ENCODE peak calls at places on chromosomes 7 and 10, in eight cellular contexts. H, I, W, X, N, D, J and Q are unnamed samples.

GRCh38 chr7:157320607-157320979 is 16.2 kb upstream of the DNAJB6 start:
- DNase-seq in H (peak), I (peak), W (no peak), X (no peak), N (no peak), D (no peak), J (no peak), Q (no peak)

GRCh38 chr7:48052748-48053147 is 17.4 kb downstream of the C7orf57 start:
- DNase-seq in H (peak), I (peak), W (peak), X (no peak), N (no peak), D (no peak), J (no peak), Q (no peak)

GRCh38 chr7:20307119-20307518 is 23.6 kb upstream of the ITGB8 start:
- DNase-seq in H (peak), I (peak), W (no peak), X (no peak), N (no peak), D (no peak), J (no peak), Q (no peak)

GRCh38 chr10:34862892-34863291 is 47.8 kb upstream of the PARD3 start:
- DNase-seq in H (no peak), I (no peak), W (no peak), X (no peak), N (no peak), D (no peak), J (no peak), Q (no peak)

GRCh38 chr10:100327007-100327700 is 2.9 kb downstream of the PKD2L1 start:
- DNase-seq in H (peak), I (no peak), W (no peak), X (no peak), N (no peak), D (peak), J (no peak), Q (no peak)

GRCh38 chr7:368651-369475 is 78.9 kb downstream of the FOXL3 start:
- DNase-seq in H (no peak), I (no peak), W (peak), X (no peak), N (peak), D (peak), J (no peak), Q (no peak)

GRCh38 chr10:21699575-21699974 is 165.5 kb downstream of the MLLT10 start:
- DNase-seq in H (no peak), I (no peak), W (no peak), X (no peak), N (no peak), D (no peak), J (no peak), Q (no peak)

GRCh38 chr7:17849504-17849903 is 90.8 kb downstream of the SNX13 start:
- DNase-seq in H (peak), I (peak), W (no peak), X (no peak), N (no peak), D (no peak), J (no peak), Q (no peak)

GRCh38 chr10:62492012-62492869 is 118.1 kb downstream of the ZNF365 start:
- DNase-seq in H (peak), I (peak), W (peak), X (no peak), N (no peak), D (no peak), J (no peak), Q (no peak)

GRCh38 chr10:137031-137430 is 1.8 kb downstream of the ZMYND11 start:
- DNase-seq in H (peak), I (peak), W (peak), X (peak), N (no peak), D (no peak), J (no peak), Q (no peak)

GRCh38 chr10:43452356-43452914 is 15.5 kb downstream of the ZNF487 start:
- DNase-seq in H (no peak), I (no peak), W (no peak), X (peak), N (no peak), D (no peak), J (no peak), Q (no peak)

GRCh38 chr7:137606061-137606674 is 240.6 kb downstream of the DGKI start:
- DNase-seq in H (peak), I (peak), W (no peak), X (no peak), N (no peak), D (no peak), J (no peak), Q (no peak)

GRCh38 chr7:87330316-87330715 is 15.1 kb upstream of the CROT start:
- DNase-seq in H (no peak), I (no peak), W (no peak), X (no peak), N (no peak), D (no peak), J (no peak), Q (no peak)

GRCh38 chr7:152897401-152897800 is 137.8 kb downstream of the ACTR3B start:
- DNase-seq in H (no peak), I (no peak), W (no peak), X (no peak), N (no peak), D (no peak), J (no peak), Q (no peak)

GRCh38 chr7:130865408-130866236 is 131.6 kb upstream of the KLF14 start:
- DNase-seq in H (peak), I (peak), W (no peak), X (no peak), N (no peak), D (no peak), J (no peak), Q (no peak)
- TF ChIP-seq CTCF in H (peak), I (peak), W (no peak), X (no peak), N (no peak), D (no peak), J (no peak), Q (no peak)

GRCh38 chr10:17287151-17287550 is 59.1 kb downstream of the VIM start:
- DNase-seq in H (no peak), I (no peak), W (no peak), X (no peak), N (no peak), D (no peak), J (no peak), Q (no peak)

GRCh38 chr10:17286562-17287089 is 58.6 kb downstream of the VIM start:
- DNase-seq in H (no peak), I (no peak), W (no peak), X (no peak), N (no peak), D (no peak), J (no peak), Q (no peak)

GRCh38 chr10:17292375-17292774 is 64.3 kb downstream of the VIM start:
- DNase-seq in H (no peak), I (no peak), W (no peak), X (no peak), N (no peak), D (no peak), J (no peak), Q (no peak)

GRCh38 chr10:17289763-17290162 is 61.7 kb downstream of the VIM start:
- DNase-seq in H (no peak), I (no peak), W (no peak), X (no peak), N (no peak), D (no peak), J (no peak), Q (no peak)

DNA sequence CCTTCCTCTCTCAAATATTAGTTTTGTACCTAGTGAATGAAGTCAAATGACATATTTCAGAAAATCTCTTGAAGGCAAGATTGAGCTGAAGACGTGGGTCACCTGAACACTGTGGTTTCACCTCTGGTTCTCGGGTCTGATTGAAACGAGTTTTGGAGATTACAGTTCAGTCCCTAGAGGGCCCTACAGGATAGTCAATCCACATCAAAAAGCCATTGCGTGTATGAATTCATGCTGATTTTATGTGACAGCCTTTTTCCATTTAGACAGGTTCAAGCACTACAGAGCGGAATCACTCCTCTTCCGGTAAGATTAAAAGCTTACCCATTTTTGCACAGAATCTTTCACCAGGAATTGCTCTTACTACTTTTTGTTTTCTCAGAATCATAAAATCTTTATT is 62.2 kb downstream of the VIM start:
- DNase-seq in H (peak), I (peak), W (peak), X (no peak), N (peak), D (no peak), J (no peak), Q (no peak)
- TF ChIP-seq CTCF in H (peak), I (no peak), W (peak), X (no peak), N (no peak), D (peak), J (no peak), Q (peak)

DNA sequence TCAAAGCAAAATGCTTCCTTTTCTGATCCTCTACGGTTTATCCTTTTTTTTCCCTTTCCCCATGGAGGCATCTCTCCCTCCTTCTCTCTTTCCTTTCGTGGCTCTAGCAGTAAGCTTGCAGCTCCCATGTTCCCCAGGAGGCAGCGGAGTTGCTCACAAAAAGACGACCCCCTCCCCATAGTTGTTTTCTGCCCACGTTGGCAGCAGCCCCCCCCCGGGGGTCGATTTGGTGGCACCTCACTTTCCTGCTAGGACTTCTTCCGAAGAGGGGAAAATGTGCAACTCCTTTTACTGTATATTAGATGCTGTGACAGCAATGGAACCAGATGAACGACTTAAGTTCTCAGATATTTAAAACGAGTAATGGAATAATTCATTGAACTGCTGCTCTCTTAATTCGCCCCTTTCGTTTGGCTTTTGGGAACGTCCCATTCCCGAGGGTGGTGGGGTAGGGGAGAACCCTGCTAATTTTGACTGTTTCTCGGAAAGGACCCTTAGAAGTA is 832 bp downstream of the CAPZA2 start:
- DNase-seq in H (no peak), I (peak), W (peak), X (no peak), N (peak), D (peak), J (no peak), Q (no peak)
- TF ChIP-seq CTCF in H (peak), I (no peak), W (no peak), X (no peak), N (no peak), D (no peak), J (no peak), Q (no peak)

GRCh38 chr7:22220947-22221346 is 136.0 kb downstream of the RAPGEF5 start:
- DNase-seq in H (peak), I (peak), W (no peak), X (no peak), N (no peak), D (no peak), J (no peak), Q (no peak)
- TF ChIP-seq CTCF in H (no peak), I (no peak), W (no peak), X (no peak), N (no peak), D (no peak), J (no peak), Q (no peak)

GRCh38 chr10:101493249-101493648 is 94.8 kb downstream of the POLL start:
- DNase-seq in H (no peak), I (no peak), W (no peak), X (no peak), N (no peak), D (no peak), J (no peak), Q (no peak)

GRCh38 chr10:101492814-101493213 is 95.2 kb downstream of the POLL start:
- DNase-seq in H (no peak), I (no peak), W (no peak), X (no peak), N (no peak), D (no peak), J (no peak), Q (no peak)

GRCh38 chr10:101494650-101495049 is 93.4 kb downstream of the POLL start:
- DNase-seq in H (no peak), I (no peak), W (no peak), X (no peak), N (no peak), D (no peak), J (no peak), Q (no peak)

GRCh38 chr10:101493782-101494281 is 94.2 kb downstream of the POLL start:
- DNase-seq in H (no peak), I (no peak), W (no peak), X (no peak), N (no peak), D (no peak), J (no peak), Q (no peak)

DNA sequence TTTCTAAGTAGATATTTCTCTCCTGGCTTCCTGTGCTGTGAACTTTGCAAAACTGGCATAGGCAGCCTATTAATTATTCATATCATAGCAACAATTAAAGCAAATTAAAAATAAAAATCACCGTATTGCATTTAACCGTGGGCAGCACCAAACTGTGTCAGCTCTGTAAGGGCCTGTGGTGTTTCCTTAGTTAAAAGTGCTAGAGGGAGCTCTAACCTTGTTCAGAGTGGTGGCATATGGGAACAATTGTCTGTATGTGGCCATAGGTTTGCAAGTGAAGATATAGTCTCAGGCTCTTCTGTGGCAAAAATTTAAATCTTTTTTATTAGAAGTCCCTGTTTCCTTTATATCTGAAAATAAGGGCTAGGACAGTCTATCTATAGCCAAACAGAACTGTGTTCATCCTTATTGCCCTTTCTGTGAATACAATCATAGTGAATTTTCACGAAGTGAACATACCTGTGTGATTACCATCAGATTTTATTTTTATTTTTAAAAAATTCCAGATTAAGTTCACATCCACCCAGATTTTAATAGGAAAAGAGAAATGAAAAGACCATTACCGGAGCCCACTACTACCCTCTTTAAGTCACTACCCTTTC is 92.6 kb downstream of the POLL start:
- DNase-seq in H (peak), I (peak), W (peak), X (no peak), N (no peak), D (no peak), J (no peak), Q (no peak)
- TF ChIP-seq CTCF in H (peak), I (no peak), W (peak), X (no peak), N (no peak), D (no peak), J (no peak), Q (peak)

GRCh38 chr7:149729983-149730801 is 43.2 kb downstream of the ZNF467 start:
- DNase-seq in H (no peak), I (no peak), W (no peak), X (no peak), N (no peak), D (peak), J (no peak), Q (no peak)
- TF ChIP-seq CTCF in H (no peak), I (no peak), W (no peak), X (no peak), N (no peak), D (no peak), J (peak), Q (no peak)

GRCh38 chr7:148503900-148504487 is 86.6 kb upstream of the C7orf33 start:
- DNase-seq in H (peak), I (peak), W (peak), X (no peak), N (no peak), D (no peak), J (no peak), Q (no peak)
- TF ChIP-seq CTCF in H (peak), I (peak), W (peak), X (peak), N (peak), D (peak), J (peak), Q (peak)

DNA sequence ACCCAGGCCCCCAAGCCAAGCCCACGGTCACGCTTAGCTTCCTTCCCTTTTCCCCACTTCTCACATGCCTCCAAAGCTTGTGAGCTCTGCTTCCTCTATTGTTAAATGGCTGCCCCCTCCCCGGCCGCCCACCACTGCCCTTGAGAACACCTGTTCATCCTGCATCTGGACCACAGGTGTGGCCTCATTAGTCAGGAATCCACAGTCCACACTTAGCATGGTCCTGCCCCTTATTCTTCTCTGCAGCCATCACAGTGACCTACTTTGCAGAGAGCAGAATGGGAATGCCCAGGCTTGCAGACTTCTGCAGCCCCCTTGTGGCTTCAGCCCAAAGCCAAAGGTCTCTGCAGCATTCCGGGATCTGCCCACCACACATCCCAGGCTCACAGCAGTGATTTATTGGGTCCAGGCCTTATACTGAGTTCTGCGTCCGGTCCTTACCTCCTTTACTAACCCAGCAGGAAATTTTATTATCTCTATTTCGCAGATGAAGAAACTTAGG is 67.0 kb downstream of the PTPRE start:
- DNase-seq in H (no peak), I (no peak), W (no peak), X (no peak), N (no peak), D (no peak), J (no peak), Q (no peak)
- TF ChIP-seq CTCF in H (no peak), I (no peak), W (no peak), X (no peak), N (no peak), D (no peak), J (no peak), Q (peak)

GRCh38 chr10:116733566-116733965 is 8.8 kb downstream of the HSPA12A start:
- DNase-seq in H (peak), I (peak), W (no peak), X (no peak), N (no peak), D (no peak), J (no peak), Q (no peak)

GRCh38 chr10:116738359-116738738 is 4.0 kb downstream of the HSPA12A start:
- DNase-seq in H (no peak), I (no peak), W (no peak), X (no peak), N (no peak), D (no peak), J (no peak), Q (no peak)

GRCh38 chr10:116740971-116741370 is 1.4 kb downstream of the HSPA12A start:
- DNase-seq in H (no peak), I (no peak), W (no peak), X (peak), N (no peak), D (no peak), J (no peak), Q (no peak)

GRCh38 chr10:116741391-116742351 is 695 bp downstream of the HSPA12A start:
- DNase-seq in H (no peak), I (peak), W (peak), X (peak), N (no peak), D (no peak), J (no peak), Q (no peak)

DNA sequence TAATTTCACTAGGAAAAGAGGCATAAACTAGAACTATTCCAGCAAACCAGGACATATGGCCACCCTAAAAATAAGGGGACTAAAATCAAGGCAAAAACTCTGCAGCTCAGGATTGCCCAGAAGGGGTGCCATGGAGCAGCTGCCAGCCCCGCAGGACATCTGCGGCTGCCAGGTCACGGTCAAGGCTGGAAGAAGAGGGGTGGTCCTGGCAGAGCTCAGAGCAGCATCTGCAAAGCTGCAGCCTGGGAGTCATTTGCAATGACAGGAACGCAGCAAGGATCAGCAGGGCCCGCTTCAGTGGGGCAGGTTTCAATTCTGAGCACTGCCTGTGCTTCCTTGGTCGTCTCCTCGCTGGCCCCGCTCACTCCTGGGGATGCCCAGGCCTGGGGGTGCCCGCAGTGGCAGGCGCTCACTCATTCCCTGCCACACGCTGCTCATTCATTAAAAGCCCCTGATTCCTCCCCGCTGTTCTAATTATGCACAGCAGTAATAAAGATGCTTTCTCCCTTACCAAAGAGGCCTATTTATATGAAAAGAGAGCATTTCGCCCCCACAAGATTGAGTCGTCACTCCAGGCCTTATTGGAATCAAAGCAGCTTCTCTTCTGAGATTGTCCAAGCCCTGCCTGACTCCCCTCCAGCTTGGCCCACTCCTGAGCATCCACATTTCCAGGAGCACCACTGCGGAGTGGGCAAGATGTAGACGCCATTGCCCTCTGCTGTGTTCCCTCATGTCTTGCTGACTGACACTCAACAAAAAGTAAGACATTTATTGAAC is 4.6 kb downstream of the HSPA12A start:
- DNase-seq in H (no peak), I (no peak), W (no peak), X (no peak), N (no peak), D (no peak), J (no peak), Q (no peak)
- TF ChIP-seq CTCF in H (peak), I (peak), W (no peak), X (no peak), N (no peak), D (no peak), J (no peak), Q (peak)